ENCODE peak calls at places on chromosomes 2 and 18, in ten cellular contexts. C is suprapubic skin, A is Peyer's patch, S is A549, B is heart left ventricle, U is esophagus muscularis mucosa, F is H1, O is uterus, Y is H54, M is body of pancreas. R is an unnamed sample.

GRCh38 chr2:111118455-111119003 is 2.2 kb upstream of the BCL2L11 start:
- DNase-seq in B (peak; percentile 41), M (no peak), S (no peak), F (peak; percentile 63), Y (no peak), A (peak; percentile 55), O (no peak), U (no peak), C (no peak), R (no peak)

GRCh38 chr18:21820035-21820810 is 79.6 kb downstream of the MIB1 start:
- DNase-seq in A (no peak), U (no peak), F (no peak), O (no peak), S (peak; percentile 31), Y (no peak), M (no peak), B (no peak), C (no peak), R (no peak)

GRCh38 chr2:98757904-98758421 is 27.0 kb upstream of the MGAT4A start:
- DNase-seq in U (no peak), A (peak; percentile 60), M (peak; percentile 73), S (peak; percentile 34), C (no peak), Y (peak; percentile 54), F (no peak), O (peak; percentile 71), B (peak; percentile 79), R (peak; percentile 55)

GRCh38 chr18:3135536-3135935 is 84.2 kb downstream of the MYOM1 start:
- DNase-seq in C (no peak), U (peak; percentile 47), M (no peak), B (no peak), F (no peak), O (no peak), Y (no peak), S (no peak), A (no peak), R (no peak)

GRCh38 chr2:159706385-159706980 is 5.8 kb upstream of the MARCHF7 start:
- DNase-seq in C (no peak), F (no peak), U (no peak), Y (no peak), M (no peak), A (no peak), S (no peak), B (no peak), O (no peak), R (no peak)

GRCh38 chr2:164794432-164795231 is 47.0 kb downstream of the COBLL1 start:
- DNase-seq in M (no peak), Y (no peak), S (no peak), O (no peak), B (no peak), A (no peak), F (no peak), U (no peak), C (no peak), R (no peak)

GRCh38 chr2:86037141-86037794 is 68.4 kb downstream of the POLR1A start:
- DNase-seq in F (no peak), O (peak; percentile 91), B (peak; percentile 81), M (peak; percentile 61), A (peak; percentile 55), Y (no peak), U (no peak), C (peak; percentile 85), S (no peak), R (no peak)

GRCh38 chr18:44452346-44452745 is 228.3 kb upstream of the SETBP1 start:
- DNase-seq in M (peak; percentile 5), O (no peak), S (no peak), C (no peak), B (no peak), U (no peak), Y (no peak), F (no peak), A (no peak), R (no peak)

GRCh38 chr2:112994648-112995047 is 10.6 kb upstream of the IL36A start:
- DNase-seq in A (no peak), U (no peak), F (no peak), B (no peak), M (no peak), C (no peak), S (no peak), Y (no peak), O (no peak), R (no peak)

GRCh38 chr2:86047575-86048382 is 57.9 kb downstream of the POLR1A start:
- DNase-seq in Y (no peak), B (no peak), M (no peak), A (no peak), U (no peak), C (peak; percentile 53), F (no peak), O (no peak), S (no peak), R (no peak)

GRCh38 chr2:107322406-107322805 is 436.4 kb upstream of the ST6GAL2 start:
- DNase-seq in B (no peak), O (no peak), Y (no peak), M (no peak), S (no peak), C (no peak), A (no peak), F (no peak), U (no peak), R (no peak)

GRCh38 chr2:37324786-37325624 is at the start of gene PRKD3:
- DNase-seq in F (peak; percentile 80), C (peak; percentile 83), A (peak; percentile 85), O (peak; percentile 60), Y (peak; percentile 50), S (peak; percentile 55), U (peak; percentile 92), B (peak; percentile 55), M (no peak), R (no peak)
- TF ChIP-seq POLR2A in F (no peak), C (peak; percentile 28), A (no peak), O (peak; percentile 32), Y (peak; percentile 14), S (no peak), U (peak; percentile 46), B (peak; percentile 58), M (peak; percentile 34), R (peak; percentile 71)

GRCh38 chr2:96143848-96144480 is 1.3 kb downstream of the DUSP2 start:
- DNase-seq in Y (no peak), A (peak; percentile 49), S (no peak), C (no peak), B (peak; percentile 21), M (peak; percentile 29), O (no peak), F (peak; percentile 71), U (no peak), R (no peak)

GRCh38 chr2:96143231-96143847 is 1.9 kb downstream of the DUSP2 start:
- DNase-seq in Y (no peak), C (no peak), M (peak; percentile 4), O (no peak), F (no peak), B (peak; percentile 18), S (no peak), U (no peak), A (no peak), R (no peak)

GRCh38 chr2:96144481-96145027 is 686 bp downstream of the DUSP2 start:
- DNase-seq in U (no peak), O (no peak), Y (no peak), F (peak; percentile 68), C (no peak), M (no peak), A (no peak), B (no peak), S (no peak), R (no peak)

GRCh38 chr2:96140941-96141623 is 2.8 kb upstream of the ASTL start:
- DNase-seq in B (no peak), O (no peak), M (no peak), Y (no peak), A (no peak), F (no peak), S (no peak), C (no peak), U (no peak), R (no peak)

DNA sequence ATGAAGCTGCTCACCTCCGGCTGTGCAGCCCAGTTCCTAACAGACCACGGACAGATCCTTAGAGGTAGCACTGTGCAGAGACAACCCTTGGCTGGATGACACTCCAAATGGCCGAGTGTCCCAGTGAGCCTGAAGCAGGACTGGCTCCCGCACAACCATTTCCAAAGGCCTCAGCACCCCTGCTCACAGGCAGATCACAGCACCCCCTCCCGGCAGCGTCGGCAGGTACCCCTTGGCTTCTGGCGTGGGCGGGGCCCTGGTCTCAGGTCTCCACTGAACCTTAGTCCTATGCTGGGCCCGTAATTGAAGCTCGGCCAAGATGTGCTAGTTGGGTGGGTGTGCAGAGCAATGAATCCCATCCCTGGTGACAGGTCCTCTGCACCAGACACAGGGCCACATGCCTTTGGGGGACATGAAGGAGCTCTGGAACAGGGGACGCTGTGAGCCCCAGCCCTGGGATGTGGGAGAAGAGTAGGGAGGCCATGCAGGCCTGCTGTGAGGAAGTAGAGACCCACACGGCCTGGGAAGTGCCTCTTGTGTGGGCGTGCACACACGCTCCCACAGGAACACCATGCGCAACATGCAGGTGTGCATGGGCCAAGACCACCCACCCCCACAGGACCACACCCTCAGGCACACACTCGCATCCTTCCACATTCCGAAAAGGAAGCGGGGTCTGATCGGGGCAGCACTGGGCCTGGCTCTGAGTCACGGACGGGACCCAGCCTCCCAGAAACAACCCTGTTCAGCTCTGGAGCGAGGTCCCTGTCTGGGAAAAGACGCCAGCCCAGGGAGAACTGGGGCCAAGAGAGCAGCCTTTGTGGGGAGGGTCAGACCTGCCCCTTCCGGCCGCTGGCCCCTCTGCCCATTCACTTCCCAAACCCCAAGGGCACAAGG is 2.8 kb downstream of the DUSP2 start:
- DNase-seq in Y (no peak), S (no peak), A (peak; percentile 50), F (peak; percentile 79), O (no peak), U (no peak), C (no peak), B (no peak), M (peak; percentile 8), R (no peak)
- TF ChIP-seq POLR2A in Y (no peak), S (no peak), A (no peak), F (no peak), O (no peak), U (no peak), C (no peak), B (no peak), M (no peak), R (no peak)

DNA sequence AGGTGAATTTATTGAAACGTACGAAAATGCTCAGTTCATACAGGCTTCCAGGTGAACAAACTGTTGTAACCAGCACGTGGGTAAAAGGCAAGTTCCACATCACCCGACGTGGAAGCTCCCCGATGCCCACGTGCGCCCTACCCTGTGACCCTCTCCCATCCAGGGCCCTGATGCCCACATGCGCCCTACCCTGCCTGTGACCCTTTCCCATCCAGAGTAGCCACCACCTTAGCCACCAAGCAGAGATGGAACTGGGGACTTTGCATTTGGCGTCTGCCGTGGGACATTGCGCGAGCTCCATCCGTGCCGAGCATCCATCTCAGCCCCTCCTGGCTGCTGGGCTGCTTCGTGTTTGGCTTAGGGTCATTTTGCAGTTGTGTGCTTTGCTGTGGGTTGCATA is 37.5 kb downstream of the ANO7 start:
- DNase-seq in S (no peak), O (no peak), M (no peak), U (no peak), B (no peak), C (no peak), F (no peak), Y (no peak), A (no peak), R (no peak)
- TF ChIP-seq POLR2A in S (no peak), O (no peak), M (no peak), U (no peak), B (no peak), C (no peak), F (no peak), Y (no peak), A (no peak), R (no peak)

GRCh38 chr18:50281295-50281971 is at the start of gene MBD1:
- DNase-seq in U (peak; percentile 98), Y (peak; percentile 75), M (peak; percentile 97), F (peak; percentile 92), O (peak; percentile 97), A (peak; percentile 97), C (peak; percentile 98), B (peak; percentile 99), S (peak; percentile 84), R (peak; percentile 98)
- TF ChIP-seq POLR2A in U (peak; percentile 61), Y (peak; percentile 83), M (peak; percentile 66), F (no peak), O (peak; percentile 29), A (peak; percentile 91), C (peak; percentile 78), B (peak; percentile 79), S (peak; percentile 87), R (peak; percentile 79)

R was measured in esophagus squamous epithelium.